ENCODE peak calls at places on chromosomes 16 and 17, in nine cellular contexts. T, C, Q, M, S, K, D, L and O are unnamed samples.

GRCh38 chr16:648071-648785 is 937 bp upstream of the WDR90 start:
- DNase-seq in T (no peak), C (no peak), Q (no peak), M (no peak), S (no peak), K (peak), D (peak), L (no peak), O (no peak)

GRCh38 chr17:62444063-62444462 is 20.4 kb downstream of the METTL2A start:
- DNase-seq in T (no peak), C (no peak), Q (no peak), M (no peak), S (no peak), K (no peak), D (no peak), L (no peak), O (no peak)

GRCh38 chr17:29710891-29711418 is 88.2 kb upstream of the CORO6 start:
- DNase-seq in T (peak), C (no peak), Q (no peak), M (peak), S (no peak), K (peak), D (no peak), L (peak), O (peak)

GRCh38 chr17:68461589-68461988 is 4.3 kb upstream of the WIPI1 start:
- DNase-seq in T (no peak), C (no peak), Q (no peak), M (no peak), S (peak), K (no peak), D (no peak), L (no peak), O (no peak)

GRCh38 chr17:41057547-41057946 is 2.4 kb downstream of the KRTAP2-3 start:
- DNase-seq in T (no peak), C (no peak), Q (no peak), M (no peak), S (no peak), K (no peak), D (no peak), L (no peak), O (no peak)

GRCh38 chr16:50747206-50747956 is 5.5 kb downstream of the CYLD start:
- DNase-seq in T (no peak), C (no peak), Q (no peak), M (peak), S (peak), K (peak), D (peak), L (no peak), O (peak)

GRCh38 chr17:78933025-78933958 is 8.1 kb upstream of the TIMP2 start:
- DNase-seq in T (peak), C (no peak), Q (peak), M (peak), S (peak), K (peak), D (peak), L (peak), O (peak)

GRCh38 chr17:50459081-50459676 is 9.5 kb downstream of the CHAD start:
- DNase-seq in T (no peak), C (no peak), Q (no peak), M (no peak), S (no peak), K (no peak), D (no peak), L (peak), O (no peak)

GRCh38 chr16:27177031-27177774 is 26.1 kb upstream of the KDM8 start:
- DNase-seq in T (peak), C (no peak), Q (no peak), M (peak), S (peak), K (peak), D (no peak), L (no peak), O (peak)

GRCh38 chr17:64306850-64307463 is 43.9 kb upstream of the TEX2 start:
- DNase-seq in T (peak), C (peak), Q (peak), M (peak), S (peak), K (peak), D (peak), L (no peak), O (peak)

GRCh38 chr16:52435573-52435972 is 111.4 kb downstream of the TOX3 start:
- DNase-seq in T (no peak), C (no peak), Q (no peak), M (no peak), S (no peak), K (no peak), D (no peak), L (no peak), O (no peak)

GRCh38 chr17:67947325-67947813 is 48.9 kb downstream of the C17orf58 start:
- DNase-seq in T (no peak), C (no peak), Q (no peak), M (no peak), S (no peak), K (no peak), D (no peak), L (no peak), O (no peak)

GRCh38 chr16:88064011-88064888 is 113.0 kb downstream of the BANP start:
- DNase-seq in T (no peak), C (no peak), Q (no peak), M (no peak), S (no peak), K (no peak), D (no peak), L (peak), O (no peak)

GRCh38 chr17:6853764-6854442 is 22.4 kb upstream of the TEKT1 start:
- DNase-seq in T (no peak), C (no peak), Q (no peak), M (no peak), S (no peak), K (no peak), D (peak), L (no peak), O (peak)

GRCh38 chr17:45235071-45236001 is 13.7 kb downstream of the FMNL1 start:
- DNase-seq in T (peak), C (peak), Q (peak), M (peak), S (peak), K (peak), D (peak), L (no peak), O (no peak)

GRCh38 chr16:58284021-58284420 is 10.8 kb downstream of the PRSS54 start:
- DNase-seq in T (no peak), C (no peak), Q (no peak), M (no peak), S (no peak), K (no peak), D (no peak), L (no peak), O (no peak)

GRCh38 chr16:70677499-70678120 is 8.2 kb downstream of the MTSS2 start:
- DNase-seq in T (no peak), C (no peak), Q (no peak), M (no peak), S (no peak), K (no peak), D (no peak), L (no peak), O (no peak)

GRCh38 chr16:13426279-13426678 is 493.7 kb upstream of the ERCC4 start:
- DNase-seq in T (no peak), C (no peak), Q (no peak), M (no peak), S (no peak), K (no peak), D (no peak), L (no peak), O (no peak)
- TF ChIP-seq CTCF in T (no peak), C (no peak), Q (no peak), M (no peak), S (no peak), K (no peak), D (no peak), L (no peak), O (peak)

DNA sequence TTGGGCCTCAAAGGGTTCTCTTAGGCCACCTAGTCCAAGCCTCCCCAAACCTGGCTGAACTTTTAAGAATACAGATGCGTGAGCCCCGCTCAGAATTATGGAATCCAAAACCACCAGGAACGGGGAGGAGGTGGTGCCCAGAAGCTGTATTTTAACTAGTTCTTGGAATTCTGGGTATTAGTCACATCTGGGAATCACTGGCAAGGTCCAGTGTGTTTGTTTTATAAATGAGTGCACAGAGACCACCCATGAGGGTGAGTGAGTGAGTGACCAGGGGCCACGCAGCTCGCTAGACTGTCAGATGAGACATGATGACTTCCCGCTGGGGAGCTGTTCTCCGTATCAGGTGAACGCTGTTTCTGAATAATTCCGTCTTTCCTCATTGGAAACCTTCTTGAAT is 14.2 kb downstream of the KLHL36 start:
- DNase-seq in T (no peak), C (no peak), Q (no peak), M (peak), S (no peak), K (no peak), D (no peak), L (no peak), O (no peak)
- TF ChIP-seq CTCF in T (no peak), C (no peak), Q (no peak), M (no peak), S (no peak), K (no peak), D (no peak), L (no peak), O (no peak)

DNA sequence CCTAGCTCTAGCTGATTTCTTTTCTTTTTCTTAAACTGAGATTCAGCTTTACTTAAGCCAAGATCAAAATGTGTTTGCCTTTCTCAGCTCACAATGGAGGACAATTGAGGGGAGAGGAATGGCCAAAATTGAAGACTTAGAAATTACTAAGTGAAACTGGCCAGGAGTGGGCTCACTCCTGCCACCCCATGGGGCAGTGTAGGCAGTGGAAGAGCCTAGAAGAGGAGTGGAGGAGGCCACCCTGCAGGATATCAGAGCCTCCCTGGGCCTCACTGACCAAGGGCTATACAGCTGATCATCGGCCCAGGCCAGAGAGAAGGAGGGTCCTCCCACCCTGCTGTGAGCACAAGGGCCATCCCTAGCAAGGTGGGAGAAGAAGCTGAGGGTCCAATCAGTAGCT is 119.8 kb downstream of the CCT6B start:
- DNase-seq in T (no peak), C (no peak), Q (no peak), M (no peak), S (no peak), K (no peak), D (no peak), L (no peak), O (no peak)
- TF ChIP-seq CTCF in T (no peak), C (no peak), Q (no peak), M (no peak), S (no peak), K (no peak), D (no peak), L (no peak), O (no peak)

GRCh38 chr16:71895679-71896385 is 501 bp downstream of the IST1 start:
- DNase-seq in T (no peak), C (peak), Q (peak), M (peak), S (no peak), K (peak), D (peak), L (no peak), O (peak)

GRCh38 chr16:71893888-71894228 is 1.5 kb upstream of the IST1 start:
- DNase-seq in T (no peak), C (no peak), Q (no peak), M (no peak), S (no peak), K (peak), D (no peak), L (no peak), O (no peak)

GRCh38 chr16:71894921-71895678 is at the start of gene IST1:
- DNase-seq in T (peak), C (peak), Q (peak), M (peak), S (peak), K (peak), D (peak), L (peak), O (peak)

GRCh38 chr16:71896688-71897368 is 1.5 kb downstream of the IST1 start:
- DNase-seq in T (no peak), C (no peak), Q (no peak), M (no peak), S (no peak), K (no peak), D (no peak), L (no peak), O (no peak)

GRCh38 chr16:71894229-71894920 is 956 bp upstream of the IST1 start:
- DNase-seq in T (peak), C (peak), Q (peak), M (peak), S (peak), K (peak), D (no peak), L (peak), O (peak)
- TF ChIP-seq CTCF in T (peak), C (peak), Q (no peak), M (no peak), S (no peak), K (peak), D (peak), L (peak), O (peak)

DNA sequence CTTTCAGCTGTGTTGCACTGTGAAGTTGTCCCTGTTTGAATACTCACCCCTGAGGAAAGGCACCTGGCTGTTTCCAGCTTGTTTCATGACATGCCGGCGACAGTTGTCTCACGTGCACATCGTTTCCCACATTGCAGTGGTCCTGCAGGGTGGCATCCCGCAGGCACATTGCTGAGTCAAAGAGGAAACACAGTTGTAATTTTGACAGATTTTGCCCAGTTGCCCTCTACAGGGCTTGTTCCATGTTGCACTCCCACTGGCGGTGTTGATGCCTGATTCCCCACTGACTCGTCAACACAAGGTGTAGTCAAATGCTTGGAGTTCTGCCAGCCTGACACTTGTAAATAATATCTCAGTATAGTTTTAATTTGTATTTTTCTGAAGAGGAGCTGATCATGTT is 23.8 kb downstream of the EPN2 start:
- DNase-seq in T (no peak), C (no peak), Q (no peak), M (no peak), S (peak), K (peak), D (no peak), L (no peak), O (peak)
- TF ChIP-seq CTCF in T (no peak), C (peak), Q (no peak), M (peak), S (peak), K (no peak), D (no peak), L (peak), O (peak)

GRCh38 chr17:75589017-75589918 is 1.7 kb downstream of the MYO15B start:
- DNase-seq in T (peak), C (peak), Q (peak), M (peak), S (peak), K (peak), D (peak), L (peak), O (peak)
- TF ChIP-seq CTCF in T (peak), C (peak), Q (peak), M (peak), S (peak), K (peak), D (peak), L (peak), O (no peak)